ENCODE peak calls at places on chromosomes 2 and 18, in six cellular contexts. R, U, D, H, E and Q are unnamed samples.

GRCh38 chr2:72576861-72577260 is 249.0 kb downstream of the EXOC6B start:
- DNase-seq in R (no peak), D (no peak), H (no peak), E (peak), U (no peak), Q (no peak)

GRCh38 chr2:187434342-187434785 is 13.7 kb downstream of the CALCRL start:
- DNase-seq in E (peak), D (no peak), R (no peak), H (no peak), U (no peak), Q (no peak)

GRCh38 chr2:206443735-206444527 is 599 bp downstream of the ADAM23 start:
- DNase-seq in E (peak), U (no peak), R (no peak), H (no peak), D (no peak), Q (peak)

GRCh38 chr2:26313446-26313845 is 32.5 kb upstream of the SELENOI start:
- DNase-seq in U (no peak), E (no peak), H (no peak), R (no peak), D (no peak), Q (no peak)

GRCh38 chr2:9108210-9108967 is 98.2 kb upstream of the ASAP2 start:
- DNase-seq in E (peak), D (no peak), U (no peak), H (no peak), R (no peak), Q (no peak)

GRCh38 chr2:207772081-207772843 is 2.6 kb upstream of the FZD5 start:
- DNase-seq in H (no peak), U (no peak), E (no peak), R (no peak), D (no peak), Q (peak)

GRCh38 chr18:56019156-56019555 is 431.2 kb upstream of the TCF4 start:
- DNase-seq in R (no peak), U (no peak), H (no peak), E (no peak), D (no peak), Q (no peak)

GRCh38 chr2:170917957-170918356 is 11.1 kb upstream of the GORASP2 start:
- DNase-seq in U (no peak), E (no peak), D (no peak), H (no peak), R (no peak), Q (no peak)

GRCh38 chr2:95115418-95115817 is 6.2 kb downstream of the MRPS5 start:
- DNase-seq in H (peak), R (peak), E (peak), D (peak), U (peak), Q (peak)

GRCh38 chr18:25737710-25738251 is 352.6 kb downstream of the SS18 start:
- DNase-seq in U (no peak), D (no peak), E (peak), H (no peak), R (no peak), Q (no peak)

GRCh38 chr2:219448099-219448775 is 13.6 kb downstream of the SPEG start:
- DNase-seq in R (no peak), U (no peak), E (no peak), D (no peak), H (no peak), Q (no peak)

DNA sequence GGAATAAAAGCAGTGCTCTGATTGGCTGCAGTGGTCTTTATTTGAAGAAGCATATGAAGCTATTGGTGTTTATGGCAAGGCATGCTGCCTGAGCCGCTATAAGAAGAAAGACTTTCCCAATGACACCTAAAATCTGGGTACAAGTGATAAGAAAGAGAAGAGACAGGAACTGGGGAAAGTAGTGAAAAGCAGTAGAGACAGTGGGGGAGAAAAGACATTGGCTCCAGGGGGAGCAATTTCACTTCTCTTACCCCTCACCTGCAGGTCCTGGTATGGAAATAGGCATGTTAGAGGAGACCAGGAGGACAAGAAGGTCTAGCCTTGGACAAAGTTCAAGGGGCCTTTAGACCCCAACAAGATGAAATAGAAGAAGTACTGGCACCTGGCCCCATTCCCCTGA is 47.1 kb downstream of the PLCL1 start:
- DNase-seq in H (no peak), D (no peak), E (peak), U (no peak), R (no peak), Q (no peak)
- TF ChIP-seq POLR2A in H (no peak), D (no peak), E (no peak), U (no peak), R (no peak), Q (no peak)

GRCh38 chr2:202870431-202871160 is 970 bp downstream of the ICA1L start:
- DNase-seq in H (no peak), D (peak), E (peak), U (peak), R (peak), Q (peak)
- TF ChIP-seq POLR2A in H (no peak), D (no peak), E (no peak), U (no peak), R (peak), Q (no peak)

GRCh38 chr2:14678754-14679153 is 46.2 kb downstream of the LRATD1 start:
- DNase-seq in R (no peak), D (no peak), E (no peak), U (no peak), H (no peak), Q (no peak)
- TF ChIP-seq POLR2A in R (no peak), D (no peak), E (no peak), U (no peak), H (no peak), Q (no peak)

DNA sequence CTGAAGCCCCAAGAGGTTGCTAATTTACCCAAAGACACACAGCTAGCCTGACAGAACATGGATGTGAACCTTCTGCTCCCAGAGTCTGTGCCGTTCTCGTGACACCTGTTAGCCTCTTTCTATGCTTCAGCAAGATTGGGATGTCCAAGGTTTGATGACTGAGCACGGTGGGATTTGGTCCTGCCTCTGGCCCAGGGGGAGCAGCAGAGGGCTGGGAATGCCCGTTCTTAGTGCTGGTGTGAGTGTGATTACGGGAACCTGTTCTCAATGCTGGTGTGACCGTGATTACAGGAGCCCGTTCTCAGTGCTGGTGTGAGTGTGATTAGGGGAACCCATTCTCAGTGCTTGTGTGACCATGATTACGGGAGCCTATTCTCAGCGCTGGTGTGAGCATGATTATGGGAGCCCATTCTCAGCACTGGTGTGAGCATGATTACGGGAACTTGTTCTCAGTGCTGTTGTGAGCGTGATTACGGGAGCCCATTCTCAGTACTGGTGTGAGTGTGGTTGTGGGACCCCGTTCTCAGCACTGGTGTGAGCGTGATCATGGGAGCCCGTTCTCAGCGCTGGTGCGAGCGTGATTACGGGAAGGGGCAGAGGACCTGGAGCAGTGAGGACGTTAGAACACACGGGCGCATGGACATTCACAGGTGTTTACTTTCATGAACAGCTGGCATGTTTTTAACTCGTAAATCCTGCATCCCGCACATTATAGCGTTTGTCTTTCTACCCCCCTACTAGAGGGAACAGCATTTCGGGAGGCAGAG is 67.2 kb upstream of the SNTG2 start:
- DNase-seq in E (no peak), R (no peak), D (no peak), U (no peak), H (no peak), Q (no peak)
- TF ChIP-seq POLR2A in E (no peak), R (no peak), D (no peak), U (no peak), H (no peak), Q (no peak)

GRCh38 chr2:99469394-99469793 is 20.4 kb downstream of the REV1 start:
- DNase-seq in R (no peak), U (no peak), H (no peak), D (no peak), E (no peak), Q (no peak)

GRCh38 chr2:99473496-99474083 is 16.2 kb downstream of the REV1 start:
- DNase-seq in H (no peak), E (no peak), R (no peak), U (no peak), D (no peak), Q (peak)

GRCh38 chr2:99471635-99472326 is 18.0 kb downstream of the REV1 start:
- DNase-seq in U (no peak), R (no peak), D (no peak), H (no peak), E (no peak), Q (peak)

GRCh38 chr2:99472327-99472960 is 17.4 kb downstream of the REV1 start:
- DNase-seq in D (no peak), E (no peak), U (no peak), H (no peak), R (no peak), Q (no peak)

DNA sequence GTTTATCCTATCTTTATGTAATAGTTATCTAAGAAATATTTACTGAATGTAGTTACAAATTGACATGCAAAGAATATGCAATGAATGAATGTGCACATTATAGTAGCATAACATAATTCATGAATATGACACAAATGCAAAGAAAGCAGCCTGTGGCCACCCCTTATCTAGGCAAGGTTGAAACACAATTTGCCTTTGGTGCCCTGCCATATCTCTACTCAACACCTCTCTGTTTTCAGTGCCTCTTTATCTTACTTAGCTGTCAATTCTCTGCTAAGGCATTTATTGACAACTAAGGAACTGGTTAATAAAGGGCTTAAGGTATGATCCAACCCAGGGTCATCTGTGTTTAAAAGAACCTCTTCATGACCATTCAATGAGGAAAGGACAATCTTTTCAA is 18.9 kb downstream of the REV1 start:
- DNase-seq in E (no peak), U (no peak), D (no peak), H (no peak), R (no peak), Q (peak)
- TF ChIP-seq POLR2A in E (no peak), U (no peak), D (no peak), H (no peak), R (no peak), Q (no peak)

DNA sequence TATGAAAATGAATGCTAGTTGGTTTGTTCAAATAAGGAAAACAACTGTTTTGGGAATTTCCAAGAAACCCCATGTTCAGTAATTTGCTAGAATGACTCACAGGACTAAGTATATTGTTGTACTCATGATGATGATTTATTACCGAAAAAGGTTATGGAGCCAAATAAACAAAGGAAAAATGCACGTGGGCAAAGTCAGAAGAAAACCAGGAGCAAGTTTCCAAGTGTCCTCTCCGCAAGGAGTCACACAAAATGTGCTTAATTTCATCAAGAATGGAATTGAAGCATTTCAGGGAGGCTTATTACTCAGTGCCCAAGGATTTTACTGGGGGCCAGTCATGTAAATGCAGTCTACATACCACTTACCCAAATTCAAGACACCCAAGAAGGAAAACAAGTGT is 1652.4 kb upstream of the TMEFF2 start:
- DNase-seq in R (no peak), E (no peak), D (no peak), U (no peak), H (no peak), Q (no peak)
- TF ChIP-seq POLR2A in R (no peak), E (no peak), D (no peak), U (no peak), H (no peak), Q (no peak)

DNA sequence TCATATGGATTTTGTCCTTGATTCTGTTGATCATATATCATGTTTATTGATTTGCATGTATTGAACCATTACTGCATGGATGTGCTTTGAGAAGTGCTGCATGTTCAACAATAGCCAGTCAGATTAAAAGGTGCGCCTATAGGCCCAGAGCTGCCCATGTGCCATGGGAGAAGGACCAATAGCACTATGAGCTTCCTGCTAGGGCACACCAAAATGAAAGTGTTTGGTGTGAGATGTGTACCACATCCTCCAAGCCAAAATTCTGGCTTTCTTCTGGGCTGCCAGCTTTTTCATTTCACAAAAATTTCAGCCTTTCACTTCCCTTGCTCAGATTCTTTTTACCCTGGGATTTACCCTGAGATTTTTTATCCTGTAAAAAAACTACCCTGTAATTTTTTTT is 34.8 kb upstream of the MMADHC start:
- DNase-seq in E (no peak), D (no peak), R (no peak), H (no peak), U (no peak), Q (no peak)
- TF ChIP-seq POLR2A in E (no peak), D (no peak), R (no peak), H (no peak), U (no peak), Q (no peak)